ENCODE peak calls at places on chromosomes 16 and 17, in nine cellular contexts. S is H9; E is sigmoid colon; K is OCI-LY7; W is CD4-positive, alpha-beta T cell; C is HFFc6; T is cardiac muscle cell; L is ascending aorta; O is AG04450. Q is an unnamed sample.

GRCh38 chr17:21010705-21011596 is 31.9 kb downstream of the USP22 start:
- DNase-seq in O (no peak), E (peak), C (no peak), T (no peak), K (no peak), L (no peak), S (no peak), W (no peak), Q (no peak)

GRCh38 chr17:2059125-2059836 is 4.4 kb downstream of the HIC1 start:
- DNase-seq in T (no peak), O (no peak), L (no peak), K (no peak), W (no peak), C (no peak), S (peak), E (peak), Q (no peak)

GRCh38 chr17:33674685-33675084 is 381.6 kb upstream of the ASIC2 start:
- DNase-seq in E (no peak), O (peak), L (no peak), S (peak), T (peak), K (peak), W (peak), C (peak), Q (peak)

GRCh38 chr17:27303734-27304133 is 9.8 kb downstream of the WSB1 start:
- DNase-seq in W (no peak), O (no peak), S (no peak), C (no peak), L (no peak), K (no peak), T (no peak), E (no peak), Q (no peak)

GRCh38 chr16:69328854-69329316 is 1.5 kb downstream of the PDF start:
- DNase-seq in K (peak), T (no peak), S (no peak), L (no peak), O (no peak), C (no peak), W (no peak), E (peak), Q (no peak)

GRCh38 chr17:72846399-72846798 is 246.1 kb downstream of the SLC39A11 start:
- DNase-seq in E (no peak), C (no peak), K (no peak), W (no peak), L (no peak), S (no peak), T (no peak), O (no peak), Q (no peak)

GRCh38 chr16:57245472-57246113 is 534 bp downstream of the ARL2BP start:
- DNase-seq in C (no peak), O (no peak), S (no peak), E (peak), T (no peak), L (peak), K (no peak), W (no peak), Q (no peak)

GRCh38 chr16:68311316-68311620 is 449 bp downstream of the PRMT7 start:
- DNase-seq in E (no peak), S (no peak), O (no peak), C (peak), W (no peak), L (no peak), T (no peak), K (no peak), Q (no peak)

GRCh38 chr17:78589031-78589675 is 12.0 kb upstream of the DNAH17 start:
- DNase-seq in S (no peak), T (no peak), E (no peak), C (no peak), K (no peak), O (no peak), L (no peak), W (no peak), Q (no peak)

GRCh38 chr16:1363501-1364041 is 11.8 kb downstream of the GNPTG start:
- DNase-seq in W (peak), S (peak), T (peak), O (no peak), K (peak), E (no peak), L (no peak), C (peak), Q (no peak)

GRCh38 chr16:55508941-55509920 is at the start of gene LPCAT2:
- DNase-seq in O (peak), S (peak), T (peak), E (peak), W (no peak), K (no peak), C (peak), L (peak), Q (peak)

GRCh38 chr16:53546988-53547391 is 44.0 kb upstream of the AKTIP start:
- DNase-seq in S (peak), O (no peak), T (no peak), K (no peak), E (no peak), L (no peak), W (no peak), C (no peak), Q (no peak)

GRCh38 chr17:38451840-38452529 is 23.7 kb downstream of the ARHGAP23 start:
- DNase-seq in L (no peak), E (no peak), C (peak), S (peak), O (peak), K (no peak), W (no peak), T (peak), Q (peak)

GRCh38 chr17:74372426-74372825 is 5.1 kb downstream of the GPR142 start:
- DNase-seq in K (no peak), C (no peak), T (no peak), L (no peak), S (no peak), O (no peak), E (no peak), W (no peak), Q (no peak)

GRCh38 chr17:33049781-33050414 is 58.3 kb downstream of the SPACA3 start:
- DNase-seq in W (peak), E (no peak), K (peak), O (no peak), C (peak), T (peak), S (peak), L (no peak), Q (peak)

GRCh38 chr17:32881054-32881453 is 4.1 kb upstream of the MYO1D start:
- DNase-seq in K (no peak), C (no peak), L (no peak), T (no peak), S (no peak), O (no peak), E (no peak), W (no peak), Q (no peak)

GRCh38 chr17:3528604-3529511 is 28.8 kb downstream of the TRPV3 start:
- DNase-seq in W (no peak), C (peak), K (no peak), O (no peak), L (no peak), E (peak), S (peak), T (peak), Q (no peak)

GRCh38 chr16:2598133-2598641 is 60.4 kb downstream of the PDPK1 start:
- DNase-seq in O (no peak), L (no peak), S (peak), C (no peak), E (peak), W (no peak), K (no peak), T (no peak), Q (no peak)

GRCh38 chr16:65697061-65697460 is 575.2 kb upstream of the CDH11 start:
- DNase-seq in W (no peak), L (no peak), S (no peak), T (peak), O (no peak), C (no peak), E (no peak), K (no peak), Q (no peak)

GRCh38 chr17:47275245-47275984 is 21.8 kb downstream of the ITGB3 start:
- DNase-seq in C (peak), T (peak), L (peak), S (peak), O (peak), W (no peak), E (peak), K (no peak), Q (peak)

GRCh38 chr16:2250652-2251280 is 621 bp downstream of the ECI1 start:
- DNase-seq in C (peak), S (no peak), L (no peak), E (peak), K (no peak), O (no peak), T (peak), W (peak), Q (no peak)

GRCh38 chr16:79519448-79519847 is 81.1 kb downstream of the MAF start:
- DNase-seq in T (no peak), K (no peak), C (no peak), E (peak), W (no peak), S (no peak), L (no peak), O (no peak), Q (no peak)

GRCh38 chr17:412211-413015 is 59.8 kb upstream of the RPH3AL start:
- DNase-seq in K (peak), E (no peak), C (peak), W (peak), L (no peak), S (no peak), O (peak), T (peak), Q (peak)

GRCh38 chr16:80615751-80616150 is 75.0 kb downstream of the DYNLRB2 start:
- DNase-seq in S (no peak), E (no peak), W (no peak), T (no peak), K (no peak), C (no peak), O (no peak), L (no peak), Q (no peak)

GRCh38 chr17:30000001-30000754 is 58.7 kb downstream of the EFCAB5 start:
- DNase-seq in S (no peak), C (no peak), E (no peak), L (no peak), O (no peak), T (no peak), W (no peak), K (peak), Q (no peak)

GRCh38 chr17:78617371-78618061 is 40.3 kb upstream of the DNAH17 start:
- DNase-seq in W (no peak), T (no peak), L (no peak), O (no peak), C (no peak), S (no peak), E (no peak), K (no peak), Q (no peak)

GRCh38 chr17:3980381-3980975 is 16.2 kb upstream of the ATP2A3 start:
- DNase-seq in K (no peak), O (no peak), T (no peak), L (no peak), E (no peak), C (no peak), S (peak), W (no peak), Q (no peak)

GRCh38 chr16:19092653-19093410 is 20.9 kb upstream of the ITPRIPL2 start:
- DNase-seq in S (no peak), W (no peak), C (no peak), T (no peak), E (no peak), O (no peak), K (no peak), L (no peak), Q (no peak)

GRCh38 chr16:19093631-19094541 is 19.9 kb upstream of the ITPRIPL2 start:
- DNase-seq in T (no peak), K (no peak), E (no peak), W (no peak), C (no peak), L (no peak), O (no peak), S (no peak), Q (no peak)

GRCh38 chr16:19098173-19098572 is 15.6 kb upstream of the ITPRIPL2 start:
- DNase-seq in E (no peak), L (peak), S (no peak), C (no peak), K (no peak), W (no peak), T (no peak), O (no peak), Q (no peak)

GRCh38 chr16:19095699-19096098 is 18.1 kb upstream of the ITPRIPL2 start:
- DNase-seq in S (peak), W (no peak), O (no peak), E (no peak), K (no peak), C (no peak), L (no peak), T (no peak), Q (no peak)

GRCh38 chr16:19094542-19095365 is 19.0 kb upstream of the ITPRIPL2 start:
- DNase-seq in T (no peak), E (no peak), S (no peak), C (peak), K (peak), O (no peak), W (no peak), L (no peak), Q (no peak)
- TF ChIP-seq CTCF in T (peak), E (no peak), S (peak), C (peak), K (peak), O (peak), W (no peak), L (peak), Q (no peak)

GRCh38 chr17:79789943-79790804 is 6.7 kb downstream of the CBX8 start:
- DNase-seq in W (no peak), K (peak), T (peak), L (no peak), C (no peak), S (peak), O (no peak), E (no peak), Q (no peak)
- TF ChIP-seq CTCF in W (peak), K (peak), T (peak), L (peak), C (peak), S (peak), O (peak), E (peak), Q (peak)

DNA sequence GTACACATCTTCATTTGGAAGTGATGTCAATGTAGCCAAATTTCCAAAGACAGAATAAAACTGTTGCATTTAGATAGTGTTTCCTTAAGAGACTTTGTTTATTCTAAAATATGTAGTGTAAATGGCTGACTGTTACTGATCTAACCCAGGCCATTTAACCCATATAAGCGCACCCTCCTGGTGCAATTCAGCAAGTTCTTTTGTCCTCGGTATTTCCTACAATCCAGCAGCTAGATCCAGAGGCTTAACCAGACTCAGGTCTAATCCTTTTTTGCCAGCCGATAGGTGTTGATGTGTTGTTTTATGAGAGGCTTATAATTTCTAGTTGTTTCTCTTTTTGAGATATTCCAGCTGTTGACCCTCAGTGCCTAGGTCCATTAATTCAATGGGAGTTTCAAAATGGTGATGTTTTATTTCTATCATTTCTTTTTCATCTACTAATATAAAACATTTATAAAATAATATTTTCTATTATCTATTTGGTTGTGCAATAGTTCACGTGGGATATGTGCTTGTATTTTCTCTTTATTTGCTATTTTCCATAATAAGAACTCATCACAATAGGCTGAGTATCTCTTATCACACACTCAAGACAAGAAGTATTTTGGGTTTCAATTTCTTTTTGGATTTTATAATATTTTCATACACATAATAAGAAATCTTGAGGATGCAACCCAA is 14.5 kb downstream of the ABCA9 start:
- DNase-seq in S (no peak), C (no peak), W (no peak), K (no peak), O (no peak), E (no peak), L (no peak), T (no peak), Q (no peak)
- TF ChIP-seq CTCF in S (peak), C (no peak), W (no peak), K (no peak), O (no peak), E (no peak), L (no peak), T (no peak), Q (no peak)

GRCh38 chr16:15452456-15452855 is 18.1 kb downstream of the BMERB1 start:
- DNase-seq in W (no peak), L (no peak), S (no peak), O (no peak), E (no peak), T (no peak), C (no peak), K (no peak), Q (no peak)

GRCh38 chr16:15460601-15461000 is 26.2 kb downstream of the BMERB1 start:
- DNase-seq in S (no peak), O (no peak), K (no peak), L (no peak), W (no peak), T (no peak), E (no peak), C (no peak), Q (no peak)

GRCh38 chr16:15457390-15457789 is 23.0 kb downstream of the BMERB1 start:
- DNase-seq in S (no peak), K (no peak), W (no peak), C (no peak), T (no peak), L (no peak), O (no peak), E (no peak), Q (no peak)

GRCh38 chr16:15461376-15461775 is 27.0 kb downstream of the BMERB1 start:
- DNase-seq in T (no peak), C (no peak), K (no peak), S (no peak), W (no peak), L (no peak), E (no peak), O (no peak), Q (no peak)

GRCh38 chr16:15457958-15458357 is 23.6 kb downstream of the BMERB1 start:
- DNase-seq in C (no peak), O (no peak), T (no peak), W (no peak), L (no peak), S (no peak), K (no peak), E (no peak), Q (no peak)
- TF ChIP-seq CTCF in C (no peak), O (no peak), T (no peak), W (no peak), L (no peak), S (peak), K (peak), E (no peak), Q (no peak)

GRCh38 chr17:64240261-64240740 is 22.8 kb downstream of the TEX2 start:
- DNase-seq in T (peak), O (no peak), S (no peak), K (no peak), E (no peak), C (peak), W (no peak), L (no peak), Q (peak)

GRCh38 chr17:64234961-64235360 is 28.1 kb downstream of the TEX2 start:
- DNase-seq in K (no peak), S (no peak), W (no peak), E (no peak), L (no peak), O (no peak), T (no peak), C (no peak), Q (no peak)

GRCh38 chr17:64232466-64233262 is 30.4 kb downstream of the TEX2 start:
- DNase-seq in O (no peak), K (no peak), C (no peak), W (no peak), T (no peak), E (no peak), S (no peak), L (no peak), Q (no peak)

GRCh38 chr17:64240741-64241347 is 22.2 kb downstream of the TEX2 start:
- DNase-seq in K (no peak), S (no peak), W (no peak), T (peak), L (peak), C (peak), O (peak), E (peak), Q (peak)

GRCh38 chr17:64236827-64237403 is 26.1 kb downstream of the TEX2 start:
- DNase-seq in E (no peak), O (no peak), C (no peak), S (peak), T (no peak), W (no peak), L (no peak), K (no peak), Q (no peak)
- TF ChIP-seq CTCF in E (no peak), O (peak), C (peak), S (peak), T (peak), W (no peak), L (no peak), K (peak), Q (peak)

GRCh38 chr17:56914641-56915263 is 903 bp upstream of the TRIM25 start:
- DNase-seq in O (no peak), E (no peak), K (no peak), W (no peak), L (no peak), T (no peak), S (no peak), C (no peak), Q (no peak)

GRCh38 chr17:56912105-56912999 is 1.5 kb downstream of the TRIM25 start:
- DNase-seq in O (no peak), S (no peak), C (no peak), K (no peak), W (no peak), T (peak), E (peak), L (no peak), Q (no peak)

GRCh38 chr17:56913000-56913866 is 616 bp downstream of the TRIM25 start:
- DNase-seq in L (no peak), T (peak), O (no peak), S (peak), C (no peak), K (peak), E (peak), W (no peak), Q (no peak)

GRCh38 chr17:56910509-56911235 is 3.2 kb downstream of the TRIM25 start:
- DNase-seq in K (no peak), T (no peak), S (no peak), O (no peak), E (no peak), W (no peak), C (no peak), L (no peak), Q (no peak)

GRCh38 chr17:56913867-56914640 is at the start of gene TRIM25:
- DNase-seq in S (peak), K (peak), O (peak), L (peak), W (peak), T (peak), E (peak), C (peak), Q (no peak)
- TF ChIP-seq CTCF in S (no peak), K (no peak), O (no peak), L (no peak), W (no peak), T (no peak), E (no peak), C (no peak), Q (no peak)

GRCh38 chr17:37081287-37081686 is 132.5 kb downstream of the AATF start:
- DNase-seq in T (peak), S (no peak), L (no peak), C (no peak), W (no peak), K (peak), O (no peak), E (no peak), Q (no peak)
- TF ChIP-seq CTCF in T (peak), S (peak), L (no peak), C (no peak), W (no peak), K (no peak), O (no peak), E (no peak), Q (no peak)

DNA sequence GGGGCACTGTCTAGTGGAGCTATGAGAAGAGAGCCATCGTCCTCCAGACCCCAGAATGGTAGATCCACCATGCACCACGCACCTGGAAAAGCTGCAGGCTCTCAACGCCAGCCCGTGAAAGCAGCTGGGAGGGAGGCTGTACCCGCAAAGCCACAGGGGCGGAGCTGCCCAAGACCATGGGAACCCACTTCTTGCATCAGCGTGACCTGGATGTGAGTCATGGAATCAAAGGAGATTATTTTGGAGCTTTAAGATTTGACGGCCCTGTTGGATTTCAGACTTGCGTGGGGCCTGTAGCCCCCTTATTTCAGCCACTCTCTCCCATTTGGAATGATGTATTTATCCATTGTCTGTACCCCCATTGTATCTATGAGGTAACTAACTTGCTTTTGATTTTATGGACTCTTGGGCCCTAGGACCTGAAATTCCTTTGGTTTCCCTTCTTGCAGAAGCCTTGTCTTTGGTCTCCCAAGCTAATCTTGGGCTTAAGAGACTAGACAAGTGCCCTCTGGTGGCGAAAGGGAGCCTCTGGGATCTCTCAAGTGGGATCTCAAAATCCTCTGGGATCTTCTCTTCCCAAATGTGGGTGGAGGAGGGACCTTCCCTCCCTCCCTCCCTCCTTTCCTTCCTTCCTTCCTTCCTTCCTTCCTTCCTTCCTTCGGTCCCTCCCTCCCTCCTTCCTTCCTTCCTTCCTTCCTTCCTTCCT is 58.2 kb upstream of the HAPSTR1 start:
- DNase-seq in C (peak), O (no peak), S (peak), T (peak), E (no peak), K (peak), W (no peak), L (no peak), Q (no peak)
- TF ChIP-seq CTCF in C (peak), O (peak), S (peak), T (peak), E (no peak), K (peak), W (no peak), L (peak), Q (peak)